ENCODE peak calls at places on chromosomes 11 and 22, in seven cellular contexts. One of them, this sample, is unnamed.

GRCh38 chr11:103051986-103052385 is 40.0 kb downstream of the DCUN1D5 start:
- DNase-seq in epithelial cell of esophagus: no peak
- DNase-seq in fibroblast of mammary gland: peak
- DNase-seq in mesendoderm: no peak
- DNase-seq in SK-N-SH: no peak
- DNase-seq in AG04450: peak
- DNase-seq in body of pancreas: no peak
- DNase-seq in this sample: no peak

GRCh38 chr11:1603629-1604028 is 4.6 kb downstream of the KRTAP5-3 start:
- DNase-seq in fibroblast of mammary gland: no peak
- DNase-seq in mesendoderm: no peak
- DNase-seq in AG04450: no peak
- DNase-seq in body of pancreas: no peak
- DNase-seq in SK-N-SH: no peak
- DNase-seq in epithelial cell of esophagus: no peak
- DNase-seq in this sample: no peak

GRCh38 chr22:44587004-44587793 is 89.2 kb upstream of the RTL6 start:
- DNase-seq in body of pancreas: peak
- DNase-seq in epithelial cell of esophagus: peak
- DNase-seq in mesendoderm: peak
- DNase-seq in AG04450: no peak
- DNase-seq in SK-N-SH: no peak
- DNase-seq in fibroblast of mammary gland: no peak
- DNase-seq in this sample: no peak

GRCh38 chr11:1230456-1231395 is 7.9 kb downstream of the MUC5B start:
- DNase-seq in AG04450: no peak
- DNase-seq in mesendoderm: no peak
- DNase-seq in SK-N-SH: peak
- DNase-seq in fibroblast of mammary gland: no peak
- DNase-seq in body of pancreas: peak
- DNase-seq in epithelial cell of esophagus: no peak
- DNase-seq in this sample: no peak

GRCh38 chr11:87724358-87724757 is 450.9 kb downstream of the RAB38 start:
- DNase-seq in mesendoderm: no peak
- DNase-seq in AG04450: no peak
- DNase-seq in SK-N-SH: no peak
- DNase-seq in epithelial cell of esophagus: no peak
- DNase-seq in fibroblast of mammary gland: no peak
- DNase-seq in body of pancreas: no peak
- DNase-seq in this sample: no peak

GRCh38 chr11:44804449-44805151 is 77.8 kb downstream of the TSPAN18 start:
- DNase-seq in mesendoderm: no peak
- DNase-seq in AG04450: no peak
- DNase-seq in fibroblast of mammary gland: no peak
- DNase-seq in epithelial cell of esophagus: no peak
- DNase-seq in SK-N-SH: no peak
- DNase-seq in body of pancreas: no peak
- DNase-seq in this sample: no peak

GRCh38 chr11:18754308-18754707 is 28.3 kb upstream of the IGSF22 start:
- DNase-seq in SK-N-SH: no peak
- DNase-seq in fibroblast of mammary gland: no peak
- DNase-seq in epithelial cell of esophagus: peak
- DNase-seq in body of pancreas: no peak
- DNase-seq in AG04450: no peak
- DNase-seq in mesendoderm: no peak
- DNase-seq in this sample: no peak

GRCh38 chr11:26632691-26633159 is 60.7 kb upstream of the MUC15 start:
- DNase-seq in epithelial cell of esophagus: no peak
- DNase-seq in body of pancreas: no peak
- DNase-seq in mesendoderm: no peak
- DNase-seq in fibroblast of mammary gland: no peak
- DNase-seq in SK-N-SH: no peak
- DNase-seq in AG04450: no peak
- DNase-seq in this sample: no peak

GRCh38 chr11:69889400-69890372 is 70.5 kb upstream of the FGF3 start:
- DNase-seq in mesendoderm: peak
- DNase-seq in fibroblast of mammary gland: no peak
- DNase-seq in epithelial cell of esophagus: no peak
- DNase-seq in SK-N-SH: no peak
- DNase-seq in body of pancreas: no peak
- DNase-seq in AG04450: no peak
- DNase-seq in this sample: no peak

GRCh38 chr22:49435596-49435995 is 392.1 kb downstream of the BRD1 start:
- DNase-seq in AG04450: no peak
- DNase-seq in mesendoderm: no peak
- DNase-seq in fibroblast of mammary gland: no peak
- DNase-seq in epithelial cell of esophagus: no peak
- DNase-seq in body of pancreas: no peak
- DNase-seq in SK-N-SH: no peak
- DNase-seq in this sample: no peak

GRCh38 chr11:17401316-17401715 is 12.9 kb upstream of the KCNJ11 start:
- DNase-seq in body of pancreas: no peak
- DNase-seq in epithelial cell of esophagus: no peak
- DNase-seq in SK-N-SH: no peak
- DNase-seq in mesendoderm: no peak
- DNase-seq in AG04450: no peak
- DNase-seq in fibroblast of mammary gland: no peak
- DNase-seq in this sample: no peak

GRCh38 chr11:130131957-130132850 is 27.4 kb upstream of the ST14 start:
- DNase-seq in fibroblast of mammary gland: peak
- DNase-seq in AG04450: peak
- DNase-seq in mesendoderm: peak
- DNase-seq in epithelial cell of esophagus: peak
- DNase-seq in body of pancreas: peak
- DNase-seq in SK-N-SH: peak
- DNase-seq in this sample: peak

GRCh38 chr11:1908579-1908978 is 10.9 kb upstream of the TNNT3 start:
- DNase-seq in epithelial cell of esophagus: no peak
- DNase-seq in mesendoderm: no peak
- DNase-seq in fibroblast of mammary gland: no peak
- DNase-seq in body of pancreas: no peak
- DNase-seq in AG04450: no peak
- DNase-seq in SK-N-SH: no peak
- DNase-seq in this sample: no peak

GRCh38 chr11:24844406-24844805 is 347.6 kb downstream of the LUZP2 start:
- DNase-seq in epithelial cell of esophagus: no peak
- DNase-seq in SK-N-SH: no peak
- DNase-seq in AG04450: no peak
- DNase-seq in body of pancreas: no peak
- DNase-seq in mesendoderm: peak
- DNase-seq in fibroblast of mammary gland: no peak
- DNase-seq in this sample: no peak

GRCh38 chr11:8071616-8072581 is 9.1 kb upstream of the TUB start:
- DNase-seq in mesendoderm: no peak
- DNase-seq in fibroblast of mammary gland: no peak
- DNase-seq in AG04450: no peak
- DNase-seq in SK-N-SH: no peak
- DNase-seq in epithelial cell of esophagus: no peak
- DNase-seq in body of pancreas: no peak
- DNase-seq in this sample: no peak

GRCh38 chr22:44451016-44451415 is 47.0 kb downstream of the RTL6 start:
- DNase-seq in epithelial cell of esophagus: no peak
- DNase-seq in mesendoderm: no peak
- DNase-seq in body of pancreas: no peak
- DNase-seq in AG04450: no peak
- DNase-seq in SK-N-SH: no peak
- DNase-seq in fibroblast of mammary gland: no peak
- DNase-seq in this sample: no peak

GRCh38 chr11:99351620-99352019 is 330.9 kb downstream of the CNTN5 start:
- DNase-seq in mesendoderm: no peak
- DNase-seq in fibroblast of mammary gland: peak
- DNase-seq in AG04450: no peak
- DNase-seq in body of pancreas: no peak
- DNase-seq in epithelial cell of esophagus: no peak
- DNase-seq in SK-N-SH: no peak
- DNase-seq in this sample: no peak

GRCh38 chr11:13073119-13073981 is 64.2 kb downstream of the RASSF10 start:
- DNase-seq in mesendoderm: no peak
- DNase-seq in SK-N-SH: no peak
- DNase-seq in fibroblast of mammary gland: peak
- DNase-seq in body of pancreas: no peak
- DNase-seq in epithelial cell of esophagus: peak
- DNase-seq in AG04450: peak
- DNase-seq in this sample: no peak

GRCh38 chr11:59630493-59630892 is 14.9 kb upstream of the OSBP start:
- DNase-seq in AG04450: no peak
- DNase-seq in epithelial cell of esophagus: no peak
- DNase-seq in fibroblast of mammary gland: no peak
- DNase-seq in SK-N-SH: no peak
- DNase-seq in body of pancreas: no peak
- DNase-seq in mesendoderm: no peak
- DNase-seq in this sample: no peak

DNA sequence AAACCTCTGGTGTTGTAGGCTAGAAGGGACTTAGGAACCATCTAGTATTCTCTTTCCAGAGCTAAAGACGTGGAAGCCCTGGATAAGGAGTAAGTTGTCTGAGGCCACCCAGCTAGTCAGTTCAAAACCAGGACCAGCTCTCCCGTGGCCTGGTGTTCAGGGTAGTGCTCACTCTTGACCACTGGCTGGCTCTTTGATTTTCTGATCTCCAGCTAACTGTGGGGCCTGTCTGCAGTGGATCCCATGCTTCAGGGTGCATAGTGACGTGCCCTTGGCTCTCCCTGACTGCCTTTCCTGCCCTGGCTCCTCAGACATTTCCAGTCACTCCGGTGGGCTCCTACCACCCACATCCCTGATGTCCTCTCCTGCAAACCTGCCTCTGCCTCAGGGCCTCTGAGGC is 1.3 kb downstream of the CLMP start:
- DNase-seq in mesendoderm: peak
- DNase-seq in epithelial cell of esophagus: no peak
- DNase-seq in AG04450: no peak
- DNase-seq in SK-N-SH: peak
- DNase-seq in fibroblast of mammary gland: peak
- DNase-seq in body of pancreas: no peak
- DNase-seq in this sample: no peak
- H3K4me3 ChIP-seq in mesendoderm: peak
- H3K4me3 ChIP-seq in epithelial cell of esophagus: peak
- H3K4me3 ChIP-seq in AG04450: peak
- H3K4me3 ChIP-seq in SK-N-SH: peak
- H3K4me3 ChIP-seq in fibroblast of mammary gland: peak
- H3K4me3 ChIP-seq in body of pancreas: no peak
- H3K4me3 ChIP-seq in this sample: no peak

GRCh38 chr11:120512727-120513435 is 1.3 kb downstream of the GRIK4 start:
- DNase-seq in SK-N-SH: peak
- DNase-seq in epithelial cell of esophagus: no peak
- DNase-seq in body of pancreas: no peak
- DNase-seq in AG04450: no peak
- DNase-seq in mesendoderm: no peak
- DNase-seq in fibroblast of mammary gland: no peak
- DNase-seq in this sample: no peak
- H3K4me3 ChIP-seq in SK-N-SH: no peak
- H3K4me3 ChIP-seq in epithelial cell of esophagus: no peak
- H3K4me3 ChIP-seq in body of pancreas: no peak
- H3K4me3 ChIP-seq in AG04450: no peak
- H3K4me3 ChIP-seq in mesendoderm: no peak
- H3K4me3 ChIP-seq in fibroblast of mammary gland: no peak
- H3K4me3 ChIP-seq in this sample: no peak

DNA sequence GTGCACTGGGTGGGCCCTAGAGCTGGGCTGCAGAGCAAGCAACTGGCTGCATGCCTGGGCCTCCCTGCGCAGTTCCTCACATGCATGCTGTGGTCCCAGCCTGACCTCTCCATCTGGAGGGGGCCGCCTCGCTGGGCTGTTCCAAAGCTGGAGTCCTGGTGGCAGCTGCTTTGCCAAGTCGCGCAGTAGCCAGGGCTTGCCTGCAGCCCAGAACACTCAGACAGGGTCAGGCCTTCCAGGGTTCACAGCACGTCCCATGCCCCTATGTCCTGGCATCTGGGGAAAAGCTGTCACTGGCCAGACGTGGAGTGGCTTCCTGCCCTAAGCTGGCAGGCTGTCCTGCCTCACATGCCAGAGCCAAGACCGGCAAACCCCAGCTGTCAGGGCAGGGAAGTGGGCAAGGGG is 16.5 kb upstream of the CDC42EP2 start:
- DNase-seq in epithelial cell of esophagus: no peak
- DNase-seq in mesendoderm: no peak
- DNase-seq in AG04450: no peak
- DNase-seq in body of pancreas: peak
- DNase-seq in fibroblast of mammary gland: peak
- DNase-seq in SK-N-SH: no peak
- DNase-seq in this sample: no peak
- H3K4me3 ChIP-seq in epithelial cell of esophagus: no peak
- H3K4me3 ChIP-seq in mesendoderm: no peak
- H3K4me3 ChIP-seq in AG04450: no peak
- H3K4me3 ChIP-seq in body of pancreas: no peak
- H3K4me3 ChIP-seq in fibroblast of mammary gland: no peak
- H3K4me3 ChIP-seq in SK-N-SH: no peak
- H3K4me3 ChIP-seq in this sample: no peak

GRCh38 chr11:65554842-65555395 is 3.2 kb downstream of the LTBP3 start:
- DNase-seq in epithelial cell of esophagus: no peak
- DNase-seq in AG04450: no peak
- DNase-seq in fibroblast of mammary gland: no peak
- DNase-seq in SK-N-SH: no peak
- DNase-seq in mesendoderm: no peak
- DNase-seq in body of pancreas: no peak
- DNase-seq in this sample: no peak

GRCh38 chr11:65555693-65556231 is 2.4 kb downstream of the LTBP3 start:
- DNase-seq in mesendoderm: peak
- DNase-seq in body of pancreas: peak
- DNase-seq in fibroblast of mammary gland: peak
- DNase-seq in AG04450: peak
- DNase-seq in SK-N-SH: peak
- DNase-seq in epithelial cell of esophagus: no peak
- DNase-seq in this sample: no peak

GRCh38 chr11:65553301-65554001 is 4.7 kb downstream of the LTBP3 start:
- DNase-seq in fibroblast of mammary gland: no peak
- DNase-seq in body of pancreas: no peak
- DNase-seq in SK-N-SH: no peak
- DNase-seq in mesendoderm: peak
- DNase-seq in epithelial cell of esophagus: no peak
- DNase-seq in AG04450: no peak
- DNase-seq in this sample: peak

GRCh38 chr11:65552413-65552951 is 5.7 kb downstream of the LTBP3 start:
- DNase-seq in body of pancreas: no peak
- DNase-seq in SK-N-SH: no peak
- DNase-seq in fibroblast of mammary gland: no peak
- DNase-seq in epithelial cell of esophagus: no peak
- DNase-seq in AG04450: no peak
- DNase-seq in mesendoderm: peak
- DNase-seq in this sample: no peak

DNA sequence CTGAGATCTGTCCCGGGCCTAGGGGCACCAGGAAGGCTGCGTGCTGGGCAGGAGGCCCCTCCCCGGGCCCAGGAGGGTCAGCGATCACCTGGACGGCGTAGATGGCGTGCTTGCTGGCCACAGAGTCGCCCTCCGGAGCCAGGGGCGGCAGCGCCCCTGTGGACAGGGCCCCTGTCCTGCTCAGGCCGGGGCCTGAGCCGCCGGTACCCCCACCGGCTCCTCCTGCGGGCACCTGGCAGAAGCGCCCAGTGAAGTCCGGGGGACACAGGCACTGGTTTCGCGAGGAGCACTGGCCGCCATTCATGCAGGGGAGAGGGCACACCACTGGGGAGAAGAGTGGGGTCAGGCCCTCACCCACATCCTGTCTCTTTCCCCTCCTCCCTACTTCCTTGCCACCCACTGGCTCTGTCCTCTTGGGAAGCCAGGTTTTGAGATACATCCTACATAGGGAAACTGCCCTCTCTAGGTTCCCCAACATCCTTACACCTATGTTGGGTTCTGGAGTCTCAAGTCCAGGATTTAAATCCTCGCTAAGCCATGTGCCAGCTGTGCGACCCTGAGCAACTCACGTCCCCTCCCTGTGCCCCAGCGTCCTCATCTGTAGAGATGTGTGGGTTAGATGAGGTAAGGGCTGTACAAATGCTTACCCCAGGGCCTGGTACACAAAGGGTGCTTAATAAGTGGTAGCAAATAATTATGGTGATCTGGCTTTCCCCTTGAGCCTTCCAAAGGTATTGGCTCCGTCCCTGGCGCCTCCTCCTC is 3.9 kb downstream of the LTBP3 start:
- DNase-seq in SK-N-SH: no peak
- DNase-seq in fibroblast of mammary gland: no peak
- DNase-seq in mesendoderm: no peak
- DNase-seq in AG04450: no peak
- DNase-seq in body of pancreas: no peak
- DNase-seq in epithelial cell of esophagus: no peak
- DNase-seq in this sample: no peak
- H3K4me3 ChIP-seq in SK-N-SH: no peak
- H3K4me3 ChIP-seq in fibroblast of mammary gland: no peak
- H3K4me3 ChIP-seq in mesendoderm: no peak
- H3K4me3 ChIP-seq in AG04450: no peak
- H3K4me3 ChIP-seq in body of pancreas: no peak
- H3K4me3 ChIP-seq in epithelial cell of esophagus: no peak
- H3K4me3 ChIP-seq in this sample: peak

This sample was measured in naive thymus-derived CD4-positive, alpha-beta T cell.